ENCODE peak calls at places on chromosome 3, in five cellular contexts. A is mammary epithelial cell, R is AG04449, C is brain microvascular endothelial cell, T is prostate gland. G is an unnamed sample.

GRCh38 chr3:42640771-42641370 is 12.6 kb upstream of the ZBTB47 start:
- DNase-seq in R (no peak), A (peak), C (no peak), T (no peak), G (peak)

GRCh38 chr3:136772709-136773108 is 20.5 kb upstream of the STAG1 start:
- DNase-seq in C (peak), R (no peak), T (no peak), A (peak), G (peak)

GRCh38 chr3:61809879-61810278 is 248.5 kb downstream of the PTPRG start:
- DNase-seq in A (no peak), C (no peak), T (peak), R (no peak), G (no peak)

GRCh38 chr3:6354653-6355052 is 506.3 kb upstream of the GRM7 start:
- DNase-seq in T (no peak), R (no peak), A (no peak), C (no peak), G (no peak)

GRCh38 chr3:32238816-32239637 is 547 bp downstream of the CMTM8 start:
- DNase-seq in R (no peak), C (no peak), A (peak), T (peak), G (peak)

GRCh38 chr3:195005251-195005620 is 265.7 kb downstream of the XXYLT1 start:
- DNase-seq in T (no peak), R (no peak), C (no peak), A (no peak), G (no peak)

GRCh38 chr3:55185380-55185779 is 257.5 kb upstream of the LRTM1 start:
- DNase-seq in C (no peak), T (no peak), A (no peak), R (no peak), G (peak)

GRCh38 chr3:56547486-56547885 is 9.5 kb upstream of the CCDC66 start:
- DNase-seq in A (no peak), C (no peak), R (no peak), T (no peak), G (peak)

GRCh38 chr3:46716461-46717441 is 918 bp downstream of the PRSS50 start:
- DNase-seq in C (no peak), A (no peak), R (no peak), T (no peak), G (no peak)

GRCh38 chr3:104886220-104886995 is 480.3 kb upstream of the ALCAM start:
- DNase-seq in A (no peak), T (no peak), R (no peak), C (no peak), G (peak)

GRCh38 chr3:104887069-104887468 is 479.6 kb upstream of the ALCAM start:
- DNase-seq in R (no peak), T (no peak), A (peak), C (peak), G (peak)

GRCh38 chr3:104892044-104892443 is 474.7 kb upstream of the ALCAM start:
- DNase-seq in R (no peak), T (no peak), A (no peak), C (no peak), G (no peak)

GRCh38 chr3:104885214-104885814 is 481.4 kb upstream of the ALCAM start:
- DNase-seq in T (no peak), A (peak), C (no peak), R (no peak), G (peak)

DNA sequence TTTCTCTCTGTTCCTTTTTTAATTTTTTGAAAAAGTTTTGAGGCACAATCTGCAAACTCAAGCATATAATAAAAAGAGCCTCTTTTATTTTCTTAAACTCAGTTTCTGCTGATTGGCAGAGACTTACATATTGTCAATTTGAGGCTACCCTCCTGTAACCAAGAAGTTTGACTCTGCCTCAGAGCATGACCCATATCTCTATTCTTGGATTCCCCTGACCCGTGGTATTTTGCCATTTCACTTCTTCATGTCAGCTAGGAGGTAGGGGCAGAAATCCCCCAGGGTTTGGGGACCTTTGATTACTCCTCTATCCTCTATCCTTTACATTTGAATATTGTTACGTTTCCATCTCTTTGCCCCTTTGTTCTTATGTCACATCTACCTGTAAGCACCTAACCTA is 479.1 kb upstream of the ALCAM start:
- DNase-seq in A (no peak), C (no peak), T (no peak), R (no peak), G (no peak)
- TF ChIP-seq CTCF in A (no peak), C (no peak), T (no peak), R (no peak), G (no peak)

DNA sequence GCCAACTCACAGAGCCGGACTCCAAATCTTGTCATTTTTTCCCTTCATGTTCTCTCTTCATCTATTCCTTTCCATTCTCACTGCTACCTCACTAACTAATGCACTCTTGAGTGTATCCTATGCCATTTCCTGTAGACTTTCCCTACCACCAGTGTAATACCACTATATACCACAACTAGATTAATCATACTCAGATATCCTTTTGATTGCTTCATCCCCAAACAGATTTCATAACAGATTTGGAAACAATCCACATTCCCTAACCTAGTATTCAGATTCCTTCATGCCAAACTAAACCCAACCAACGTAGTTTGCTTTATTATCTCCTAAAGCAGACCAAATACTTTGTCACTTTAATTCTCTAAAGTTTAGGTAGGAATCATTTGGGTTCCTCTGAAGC is 2.6 kb upstream of the PLOD2 start:
- DNase-seq in R (peak), A (peak), T (no peak), C (peak), G (peak)
- H3K4me3 ChIP-seq in R (no peak), A (no peak), T (no peak), C (no peak), G (no peak)

GRCh38 chr3:38782148-38782547 is 33.9 kb downstream of the SCN10A start:
- DNase-seq in R (no peak), C (no peak), T (no peak), A (peak), G (peak)
- TF ChIP-seq CTCF in R (no peak), C (no peak), T (no peak), A (no peak), G (peak)

GRCh38 chr3:69738859-69739203 is 433 bp upstream of the MITF start:
- DNase-seq in C (no peak), A (no peak), R (no peak), T (no peak), G (peak)
- H3K4me3 ChIP-seq in C (peak), A (peak), R (peak), T (peak), G (peak)

DNA sequence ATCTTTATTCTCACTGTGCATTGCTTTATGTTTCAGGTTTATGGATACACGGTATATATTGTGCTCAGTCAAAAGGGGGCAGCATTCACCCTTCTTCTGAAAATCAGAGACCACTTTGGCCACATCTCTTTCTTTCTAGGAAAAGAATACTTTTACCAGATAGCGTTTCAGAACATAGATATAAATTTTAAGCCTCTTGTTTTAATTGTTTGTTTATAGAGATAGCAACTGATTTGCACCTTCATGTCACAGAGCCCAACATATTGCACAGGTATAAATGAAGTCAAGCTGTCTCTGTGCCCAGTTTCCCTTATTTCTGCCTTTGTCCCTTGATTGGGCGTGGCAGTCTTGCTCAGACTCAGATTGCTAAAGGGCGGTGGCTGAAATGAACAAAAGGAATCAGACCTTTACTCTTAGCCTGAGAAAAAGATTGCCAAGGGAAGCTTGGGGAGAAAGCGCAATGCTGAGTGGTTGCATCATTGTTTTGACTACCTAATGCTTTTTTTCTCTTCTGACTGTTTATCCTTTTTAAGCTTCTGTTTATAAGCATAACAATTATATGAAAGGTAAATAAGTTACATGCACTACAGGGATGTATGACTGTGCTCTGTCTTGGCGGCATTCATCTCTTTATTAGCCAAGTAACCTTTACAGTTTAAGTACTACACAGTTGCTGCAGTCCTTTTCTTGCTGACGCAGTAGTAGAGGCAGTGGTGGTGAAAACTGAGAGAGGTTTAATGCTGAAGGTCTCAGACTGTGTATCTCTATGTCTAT is 70.8 kb upstream of the ZBTB20 start:
- DNase-seq in R (no peak), A (peak), T (no peak), C (peak), G (peak)
- TF ChIP-seq CTCF in R (peak), A (peak), T (no peak), C (peak), G (peak)

DNA sequence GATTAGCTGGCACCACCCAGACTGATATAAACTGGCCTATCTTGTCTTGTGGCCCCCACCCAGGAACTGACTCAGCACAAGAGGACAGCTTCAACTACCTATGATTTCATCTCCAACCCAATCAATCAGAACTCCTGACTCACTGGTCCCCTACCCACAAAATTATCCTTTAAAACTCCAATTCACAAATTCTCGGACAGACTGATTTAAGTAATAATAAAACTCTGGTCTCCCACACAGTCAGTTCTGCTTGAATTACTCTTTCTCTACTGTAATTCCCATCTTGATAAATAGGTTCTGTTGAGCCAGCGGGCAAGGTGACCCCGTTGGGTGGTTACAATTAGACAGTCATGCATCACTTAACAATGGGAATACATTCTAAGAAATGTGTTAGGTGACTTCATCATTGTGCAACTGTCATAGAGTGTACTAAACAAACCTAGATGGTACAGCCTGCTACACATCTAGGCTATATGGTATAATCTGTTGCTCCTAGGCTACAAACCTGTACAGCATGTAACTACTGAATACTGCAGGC is 48.1 kb upstream of the MAP4 start:
- DNase-seq in A (no peak), C (peak), R (no peak), T (no peak), G (peak)
- H3K4me3 ChIP-seq in A (no peak), C (no peak), R (no peak), T (no peak), G (no peak)

GRCh38 chr3:77086408-77086807 is 46.5 kb downstream of the ROBO2 start:
- DNase-seq in A (no peak), C (no peak), T (no peak), R (no peak), G (no peak)
- TF ChIP-seq CTCF in A (no peak), C (peak), T (no peak), R (no peak), G (peak)

DNA sequence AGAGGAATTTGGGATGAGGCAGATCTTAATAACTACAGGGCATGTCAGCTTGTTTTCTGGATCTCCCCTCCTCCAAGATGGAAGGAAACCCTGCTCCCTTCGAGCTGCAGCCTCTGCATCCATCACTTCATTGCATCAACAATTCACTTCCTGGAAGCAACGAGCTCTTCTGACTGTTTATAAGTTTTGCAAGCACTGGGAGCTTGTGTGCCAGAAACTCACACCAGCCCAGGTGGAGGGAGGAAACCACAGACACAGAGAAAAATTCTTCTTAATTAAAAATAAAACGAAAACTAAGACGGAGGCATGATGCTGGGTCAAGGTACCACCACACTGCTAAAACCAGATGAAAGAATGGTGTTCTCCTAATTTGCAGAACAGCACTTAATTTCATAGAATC is 10.6 kb downstream of the LRIG1 start:
- DNase-seq in A (no peak), T (peak), C (no peak), R (no peak), G (peak)
- H3K4me3 ChIP-seq in A (no peak), T (no peak), C (no peak), R (no peak), G (no peak)

DNA sequence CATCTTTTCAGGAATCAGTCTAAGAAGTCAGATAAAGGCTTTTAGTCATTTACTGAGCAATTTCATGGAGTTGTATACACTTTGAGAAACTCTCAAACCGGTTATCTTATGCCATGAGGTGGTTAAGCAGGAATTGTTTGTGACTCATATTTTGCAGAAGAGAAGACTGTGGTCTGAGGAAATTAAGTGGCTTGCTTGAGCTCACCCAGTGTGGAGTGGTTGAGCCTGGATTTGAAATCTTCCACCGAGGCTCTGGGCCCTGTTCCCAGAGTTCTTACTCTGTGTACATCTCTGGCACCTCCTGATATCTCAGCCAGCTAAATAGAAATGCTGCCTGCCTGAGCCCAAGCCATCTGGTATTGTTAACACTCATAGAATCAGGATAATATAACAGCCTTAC is 37.8 kb upstream of the BCL6 start:
- DNase-seq in R (peak), T (peak), A (peak), C (peak), G (peak)
- TF ChIP-seq CTCF in R (no peak), T (no peak), A (no peak), C (no peak), G (no peak)

GRCh38 chr3:71066356-71066755 is 517.2 kb downstream of the FOXP1 start:
- DNase-seq in T (no peak), C (no peak), R (no peak), A (peak), G (no peak)
- H3K4me3 ChIP-seq in T (no peak), C (no peak), R (no peak), A (peak), G (no peak)